ENCODE peak calls at places on chromosomes 12 and 14, in ten cellular contexts. R, S, T, I, Z, Y, N, F, X and L are unnamed samples.

GRCh38 chr12:113174461-113175384 is 10.6 kb downstream of the DDX54 start:
- DNase-seq in R (peak; percentile 74), S (peak; percentile 89), T (peak; percentile 97), I (peak; percentile 32), Z (peak; percentile 82), Y (peak; percentile 64), N (peak; percentile 55), F (peak; percentile 75), X (peak; percentile 57), L (peak; percentile 94)

GRCh38 chr12:20946732-20947131 is 136.2 kb downstream of the SLCO1B3 start:
- DNase-seq in R (peak; percentile 45), S (peak; percentile 7), T (peak; percentile 83), I (peak; percentile 1), Z (no peak), Y (no peak), N (no peak), F (peak; percentile 0), X (no peak), L (peak; percentile 79)

GRCh38 chr12:46523863-46524770 is 151.5 kb upstream of the SLC38A2 start:
- DNase-seq in R (no peak), S (peak; percentile 75), T (no peak), I (peak; percentile 99), Z (no peak), Y (no peak), N (no peak), F (peak; percentile 74), X (no peak), L (no peak)

GRCh38 chr12:45543887-45544286 is 185.6 kb upstream of the ARID2 start:
- DNase-seq in R (peak; percentile 54), S (peak; percentile 92), T (peak; percentile 84), I (peak; percentile 70), Z (peak; percentile 57), Y (no peak), N (peak; percentile 5), F (peak; percentile 90), X (peak; percentile 41), L (peak; percentile 84)

GRCh38 chr12:109927622-109928021 is 27.5 kb downstream of the TCHP start:
- DNase-seq in R (peak; percentile 53), S (peak; percentile 61), T (peak; percentile 85), I (peak; percentile 22), Z (no peak), Y (no peak), N (no peak), F (peak; percentile 56), X (no peak), L (peak; percentile 82)

GRCh38 chr14:69346710-69347109 is 51.4 kb downstream of the ERH start:
- DNase-seq in R (peak; percentile 23), S (peak; percentile 14), T (peak; percentile 97), I (peak; percentile 6), Z (no peak), Y (no peak), N (no peak), F (peak; percentile 44), X (no peak), L (peak; percentile 70)

GRCh38 chr12:2539938-2540337 is 254.8 kb upstream of the FKBP4 start:
- DNase-seq in R (no peak), S (no peak), T (no peak), I (no peak), Z (no peak), Y (no peak), N (no peak), F (no peak), X (no peak), L (no peak)

GRCh38 chr14:68911594-68912227 is 67.4 kb downstream of the ACTN1 start:
- DNase-seq in R (peak; percentile 76), S (peak; percentile 95), T (peak; percentile 92), I (peak; percentile 63), Z (peak; percentile 78), Y (peak; percentile 81), N (peak; percentile 52), F (peak; percentile 84), X (no peak), L (peak; percentile 97)

GRCh38 chr14:59267046-59267445 is 78.6 kb downstream of the DAAM1 start:
- DNase-seq in R (no peak), S (no peak), T (no peak), I (peak; percentile 65), Z (no peak), Y (no peak), N (no peak), F (no peak), X (no peak), L (no peak)

GRCh38 chr12:124888203-124888602 is 24.5 kb upstream of the SCARB1 start:
- DNase-seq in R (no peak), S (no peak), T (no peak), I (no peak), Z (no peak), Y (no peak), N (no peak), F (no peak), X (no peak), L (no peak)

GRCh38 chr14:51395361-51395849 is 155.4 kb downstream of the TMX1 start:
- DNase-seq in R (peak; percentile 30), S (peak; percentile 84), T (peak; percentile 64), I (peak; percentile 86), Z (peak; percentile 38), Y (peak; percentile 58), N (no peak), F (peak; percentile 84), X (no peak), L (no peak)

GRCh38 chr14:64465856-64466554 is 706 bp downstream of the AKAP5 start:
- DNase-seq in R (peak; percentile 19), S (peak; percentile 81), T (peak; percentile 84), I (peak; percentile 73), Z (peak; percentile 35), Y (peak; percentile 48), N (no peak), F (peak; percentile 75), X (no peak), L (no peak)

GRCh38 chr14:93929657-93930056 is 2.5 kb downstream of the FAM181A start:
- DNase-seq in R (no peak), S (no peak), T (no peak), I (no peak), Z (no peak), Y (no peak), N (no peak), F (no peak), X (no peak), L (no peak)

GRCh38 chr12:3303410-3304136 is 187.4 kb upstream of the PRMT8 start:
- DNase-seq in R (peak; percentile 44), S (no peak), T (peak; percentile 90), I (peak; percentile 16), Z (no peak), Y (no peak), N (no peak), F (no peak), X (no peak), L (no peak)

GRCh38 chr12:9349888-9350885 is 142.0 kb upstream of the PZP start:
- DNase-seq in R (no peak), S (no peak), T (peak; percentile 30), I (peak; percentile 32), Z (no peak), Y (no peak), N (no peak), F (no peak), X (no peak), L (no peak)

GRCh38 chr12:46371718-46372130 is 849 bp downstream of the SLC38A2 start:
- DNase-seq in R (peak; percentile 82), S (peak; percentile 73), T (no peak), I (peak; percentile 49), Z (peak; percentile 52), Y (no peak), N (peak; percentile 22), F (peak; percentile 68), X (no peak), L (peak; percentile 67)

GRCh38 chr12:111439657-111440151 is 34.0 kb downstream of the SH2B3 start:
- DNase-seq in R (no peak), S (no peak), T (peak; percentile 45), I (no peak), Z (no peak), Y (no peak), N (no peak), F (no peak), X (no peak), L (no peak)

GRCh38 chr12:70754330-70754741 is 117.1 kb upstream of the PTPRB start:
- DNase-seq in R (no peak), S (no peak), T (no peak), I (no peak), Z (no peak), Y (no peak), N (no peak), F (no peak), X (no peak), L (no peak)

GRCh38 chr12:102331419-102331818 is 133.8 kb upstream of the PMCH start:
- DNase-seq in R (no peak), S (no peak), T (no peak), I (no peak), Z (no peak), Y (no peak), N (no peak), F (no peak), X (no peak), L (no peak)

DNA sequence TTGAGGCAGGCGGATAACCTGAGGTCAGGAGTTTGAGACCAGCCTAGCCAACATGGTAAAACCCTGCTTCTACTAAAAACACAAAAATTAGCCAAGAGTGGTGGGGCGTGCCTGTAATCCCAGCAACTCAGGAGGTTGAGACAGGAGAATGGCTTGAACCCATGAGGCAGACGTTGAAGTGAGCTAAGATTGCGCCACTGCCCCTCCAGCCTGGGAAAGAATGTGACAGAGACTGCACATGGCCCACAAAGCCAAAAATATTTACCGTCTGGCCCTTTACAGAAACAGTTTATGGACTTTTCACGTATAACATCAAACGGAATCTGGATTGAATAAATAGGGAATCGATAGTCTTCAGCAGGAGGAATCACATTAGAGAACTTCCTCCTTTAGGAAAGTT is 3.5 kb downstream of the RSRC2 start:
- DNase-seq in R (no peak), S (peak; percentile 68), T (peak; percentile 61), I (peak; percentile 66), Z (no peak), Y (no peak), N (no peak), F (peak; percentile 78), X (no peak), L (no peak)
- H3K4me3 ChIP-seq in R (no peak overlapping the region), S (peak overlapping the region; percentile 94), T (peak overlapping the region; percentile 89), I (peak overlapping the region; percentile 77), Z (no peak overlapping the region), Y (no peak overlapping the region), N (no peak overlapping the region), F (no peak overlapping the region), X (peak overlapping the region; percentile 75), L (no peak overlapping the region)

GRCh38 chr14:99047436-99048110 is 224.4 kb downstream of the BCL11B start:
- DNase-seq in R (no peak), S (no peak), T (peak; percentile 28), I (peak; percentile 51), Z (no peak), Y (no peak), N (no peak), F (no peak), X (no peak), L (no peak)
- H3K27me3 ChIP-seq in R (no peaks in the 10 kb centered on the region), S (peaks cover 10% of the 10 kb centered on the region), T (no peaks in the 10 kb centered on the region), I (no peaks in the 10 kb centered on the region), Z (no peaks in the 10 kb centered on the region), Y (no peaks in the 10 kb centered on the region), N (no peaks in the 10 kb centered on the region), F (no peaks in the 10 kb centered on the region), X (no peaks in the 10 kb centered on the region), L (no peaks in the 10 kb centered on the region)

GRCh38 chr14:99231181-99231849 is 40.7 kb downstream of the BCL11B start:
- DNase-seq in R (no peak), S (no peak), T (peak; percentile 77), I (no peak), Z (no peak), Y (no peak), N (no peak), F (no peak), X (no peak), L (no peak)
- H3K4me3 ChIP-seq in R (no peak overlapping the region), S (no peak overlapping the region), T (peak overlapping the region; percentile 71), I (no peak overlapping the region), Z (no peak overlapping the region), Y (no peak overlapping the region), N (peak overlapping the region; percentile 45), F (peak overlapping the region; percentile 31), X (no peak overlapping the region), L (no peak overlapping the region)

GRCh38 chr14:73142216-73142615 is 5.9 kb downstream of the PSEN1 start:
- DNase-seq in R (no peak), S (peak; percentile 8), T (no peak), I (no peak), Z (no peak), Y (no peak), N (no peak), F (no peak), X (no peak), L (no peak)
- H3K27me3 ChIP-seq in R (no peaks in the 10 kb centered on the region), S (no peaks in the 10 kb centered on the region), T (no peaks in the 10 kb centered on the region), I (no peaks in the 10 kb centered on the region), Z (no peaks in the 10 kb centered on the region), Y (no peaks in the 10 kb centered on the region), N (no peaks in the 10 kb centered on the region), F (no peaks in the 10 kb centered on the region), X (no peaks in the 10 kb centered on the region), L (no peaks in the 10 kb centered on the region)